ENCODE peak calls at places on chromosomes 7 and 10, in ten cellular contexts. M is PC-3, Y is cardiac muscle cell, C is stomach, Z is breast epithelium, U is mucosa of descending colon, I is small intestine, H is pancreas, P is NT2/D1, L is keratinocyte. E is an unnamed sample. For H3K4me1, the result is how much of the 10 kb centered on the place peaks cover.

GRCh38 chr10:95447733-95448132 is 113.4 kb downstream of the SORBS1 start:
- DNase-seq in Z (no peak), U (no peak), H (no peak), L (no peak), I (no peak), C (no peak), Y (no peak), M (no peak), P (no peak), E (no peak)

GRCh38 chr10:111872591-111872990 is 311.0 kb downstream of the GPAM start:
- DNase-seq in P (no peak), Y (no peak), M (no peak), U (no peak), I (peak), H (no peak), C (no peak), L (peak), Z (no peak), E (no peak)

GRCh38 chr7:129502708-129503685 is 666 bp downstream of the SMKR1 start:
- DNase-seq in Y (peak), P (no peak), U (no peak), Z (no peak), L (no peak), C (peak), I (no peak), H (no peak), M (no peak), E (no peak)

GRCh38 chr10:101766753-101767599 is 8.9 kb downstream of the FGF8 start:
- DNase-seq in L (no peak), H (no peak), M (no peak), Y (no peak), U (no peak), P (no peak), I (no peak), C (no peak), Z (no peak), E (no peak)

GRCh38 chr10:10532274-10532673 is 485.4 kb upstream of the CELF2 start:
- DNase-seq in L (no peak), Z (no peak), M (no peak), U (no peak), H (no peak), I (no peak), P (no peak), C (no peak), Y (peak), E (no peak)

GRCh38 chr10:80500572-80501380 is 36.9 kb upstream of the SH2D4B start:
- DNase-seq in M (no peak), Z (no peak), Y (no peak), C (peak), P (no peak), I (no peak), U (no peak), L (no peak), H (no peak), E (no peak)

GRCh38 chr10:20890009-20890408 is 7.1 kb downstream of the NEBL start:
- DNase-seq in Z (no peak), L (no peak), H (no peak), I (no peak), P (no peak), U (no peak), Y (peak), C (no peak), M (no peak), E (no peak)

GRCh38 chr10:86586516-86586915 is 64.9 kb upstream of the WAPL start:
- DNase-seq in Y (no peak), Z (no peak), H (no peak), M (peak), I (no peak), U (no peak), C (no peak), L (no peak), P (no peak), E (no peak)

GRCh38 chr7:111226800-111227199 is 135.9 kb downstream of the LRRN3 start:
- DNase-seq in P (no peak), H (no peak), L (no peak), I (no peak), Y (no peak), C (no peak), U (no peak), M (no peak), Z (no peak), E (no peak)

GRCh38 chr7:123860848-123861247 is 15.9 kb downstream of the HYAL4 start:
- DNase-seq in H (no peak), U (no peak), C (no peak), P (no peak), L (no peak), Z (no peak), M (no peak), I (no peak), Y (no peak), E (no peak)

GRCh38 chr10:108808228-108808627 is 1115.1 kb downstream of the XPNPEP1 start:
- DNase-seq in I (no peak), P (no peak), C (no peak), H (no peak), U (no peak), Y (no peak), L (no peak), M (no peak), Z (no peak), E (no peak)

GRCh38 chr7:66558660-66559465 is 69.8 kb upstream of the KCTD7 start:
- DNase-seq in Z (peak), I (no peak), M (peak), U (no peak), C (no peak), Y (no peak), L (no peak), P (no peak), H (no peak), E (no peak)

GRCh38 chr7:27520828-27521790 is 141.6 kb downstream of the HIBADH start:
- DNase-seq in M (no peak), L (no peak), C (peak), U (no peak), H (no peak), I (no peak), P (no peak), Z (no peak), Y (no peak), E (peak)

GRCh38 chr7:15607541-15608210 is 45.9 kb upstream of the AGMO start:
- DNase-seq in Y (no peak), L (no peak), I (no peak), U (no peak), C (no peak), P (no peak), H (no peak), Z (no peak), M (no peak), E (no peak)

GRCh38 chr10:122373713-122374112 is 795 bp upstream of the PLEKHA1 start:
- DNase-seq in I (no peak), L (no peak), Y (peak), H (no peak), C (no peak), M (peak), Z (no peak), U (no peak), P (no peak), E (peak)

GRCh38 chr7:35508623-35509400 is 186.1 kb downstream of the HERPUD2 start:
- DNase-seq in Y (no peak), L (no peak), P (no peak), H (no peak), I (no peak), U (no peak), C (no peak), Z (no peak), M (peak), E (no peak)

GRCh38 chr10:117363027-117363426 is 12.2 kb downstream of the PDZD8 start:
- DNase-seq in M (peak), I (no peak), P (no peak), Y (no peak), H (no peak), Z (no peak), C (no peak), L (no peak), U (no peak), E (no peak)

GRCh38 chr7:24469118-24469517 is 104.1 kb upstream of the PALS2 start:
- DNase-seq in M (no peak), Z (no peak), U (no peak), I (no peak), Y (no peak), P (no peak), C (no peak), H (no peak), L (no peak), E (no peak)

GRCh38 chr10:12543589-12543988 is 194.2 kb downstream of the CAMK1D start:
- DNase-seq in U (no peak), P (no peak), L (no peak), M (no peak), Z (no peak), I (no peak), C (no peak), H (no peak), Y (no peak), E (no peak)

GRCh38 chr7:150753826-150754603 is 16.8 kb downstream of the GIMAP5 start:
- DNase-seq in Y (peak), Z (no peak), L (no peak), M (peak), C (no peak), U (no peak), H (no peak), P (no peak), I (no peak), E (no peak)

GRCh38 chr10:3782456-3783312 is 2.3 kb downstream of the KLF6 start:
- DNase-seq in U (peak), C (peak), H (peak), P (no peak), I (peak), M (peak), Y (peak), Z (no peak), L (no peak), E (peak)

GRCh38 chr7:133853706-133854276 is 273.3 kb upstream of the LRGUK start:
- DNase-seq in M (peak), C (peak), I (peak), P (peak), U (no peak), L (peak), H (no peak), Z (peak), Y (peak), E (peak)

GRCh38 chr10:52525761-52526160 is 211.7 kb downstream of the DKK1 start:
- DNase-seq in Z (no peak), Y (no peak), P (no peak), C (no peak), H (no peak), M (peak), I (no peak), L (peak), U (no peak), E (no peak)

GRCh38 chr7:8190121-8190895 is 71.7 kb downstream of the ICA1 start:
- DNase-seq in M (peak), H (no peak), C (peak), L (no peak), U (no peak), Z (no peak), Y (peak), I (peak), P (peak), E (peak)

GRCh38 chr7:88184848-88185304 is 35.0 kb downstream of the SRI start:
- DNase-seq in Z (no peak), P (no peak), L (peak), C (no peak), U (no peak), M (peak), H (no peak), I (no peak), Y (no peak), E (no peak)

GRCh38 chr7:21507627-21508343 is 35.1 kb upstream of the DNAH11 start:
- DNase-seq in P (peak), H (no peak), M (peak), I (peak), U (no peak), C (peak), Y (peak), L (no peak), Z (no peak), E (peak)

GRCh38 chr7:142999793-143000192 is 27.1 kb downstream of the OR9A2 start:
- DNase-seq in C (no peak), Z (no peak), H (no peak), Y (no peak), L (no peak), I (peak), U (no peak), P (no peak), M (no peak), E (no peak)

GRCh38 chr7:95921543-95921942 is 149.2 kb downstream of the DYNC1I1 start:
- DNase-seq in I (no peak), L (no peak), M (peak), U (no peak), C (no peak), P (no peak), Y (no peak), Z (no peak), H (no peak), E (no peak)

GRCh38 chr10:84308481-84309304 is 19.7 kb upstream of the CCSER2 start:
- DNase-seq in C (peak), L (no peak), P (no peak), M (peak), Y (no peak), H (no peak), I (peak), U (no peak), Z (no peak), E (peak)

GRCh38 chr10:58516118-58516517 is 3.4 kb downstream of the BICC1 start:
- DNase-seq in U (no peak), Y (no peak), I (no peak), L (no peak), H (no peak), P (no peak), Z (no peak), C (no peak), M (peak), E (no peak)

GRCh38 chr10:58514102-58514472 is 1.4 kb downstream of the BICC1 start:
- DNase-seq in Z (no peak), M (peak), L (no peak), Y (no peak), H (no peak), P (no peak), C (no peak), I (no peak), U (no peak), E (no peak)

GRCh38 chr10:58517071-58517470 is 4.4 kb downstream of the BICC1 start:
- DNase-seq in H (no peak), C (no peak), P (no peak), M (peak), L (no peak), Y (no peak), I (no peak), Z (no peak), U (no peak), E (no peak)

GRCh38 chr10:58513189-58514101 is 773 bp downstream of the BICC1 start:
- DNase-seq in C (peak), L (no peak), H (peak), M (peak), Y (peak), P (no peak), Z (no peak), U (peak), I (no peak), E (peak)

GRCh38 chr10:58515296-58515956 is 2.8 kb downstream of the BICC1 start:
- DNase-seq in P (no peak), U (no peak), M (peak), Y (no peak), L (no peak), C (no peak), I (no peak), Z (no peak), H (no peak), E (no peak)
- H3K4me3 ChIP-seq in P (no peak), U (no peak), M (peak), Y (peak), L (no peak), C (peak), I (no peak), Z (peak), H (no peak), E (no peak)

DNA sequence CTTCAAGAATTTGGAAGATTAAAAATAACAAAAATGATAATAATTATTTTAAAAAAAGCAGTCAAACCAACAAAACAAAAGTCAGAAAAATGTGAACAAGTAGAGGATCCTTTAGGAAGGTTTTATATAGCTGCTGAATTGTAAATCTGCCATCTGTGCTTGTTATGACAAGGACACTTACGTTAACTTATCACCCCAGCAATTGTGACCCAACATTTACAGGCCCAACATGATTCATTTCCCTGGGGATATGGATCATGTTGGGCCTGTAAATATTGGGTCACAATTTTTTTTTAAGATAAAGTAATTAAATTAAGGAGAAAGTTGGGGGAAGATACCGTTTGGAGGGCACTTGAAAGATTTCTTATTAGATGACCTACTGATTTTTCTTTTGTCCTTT is 261.4 kb upstream of the HABP2 start:
- DNase-seq in Z (no peak), U (no peak), M (no peak), H (no peak), L (no peak), P (no peak), Y (no peak), C (no peak), I (no peak), E (no peak)
- H3K4me1 ChIP-seq in Z (under half), U (under half), M (under half), H (under half), L (under half), P (under half), Y (under half), C (under half), I (under half), E (under half)

DNA sequence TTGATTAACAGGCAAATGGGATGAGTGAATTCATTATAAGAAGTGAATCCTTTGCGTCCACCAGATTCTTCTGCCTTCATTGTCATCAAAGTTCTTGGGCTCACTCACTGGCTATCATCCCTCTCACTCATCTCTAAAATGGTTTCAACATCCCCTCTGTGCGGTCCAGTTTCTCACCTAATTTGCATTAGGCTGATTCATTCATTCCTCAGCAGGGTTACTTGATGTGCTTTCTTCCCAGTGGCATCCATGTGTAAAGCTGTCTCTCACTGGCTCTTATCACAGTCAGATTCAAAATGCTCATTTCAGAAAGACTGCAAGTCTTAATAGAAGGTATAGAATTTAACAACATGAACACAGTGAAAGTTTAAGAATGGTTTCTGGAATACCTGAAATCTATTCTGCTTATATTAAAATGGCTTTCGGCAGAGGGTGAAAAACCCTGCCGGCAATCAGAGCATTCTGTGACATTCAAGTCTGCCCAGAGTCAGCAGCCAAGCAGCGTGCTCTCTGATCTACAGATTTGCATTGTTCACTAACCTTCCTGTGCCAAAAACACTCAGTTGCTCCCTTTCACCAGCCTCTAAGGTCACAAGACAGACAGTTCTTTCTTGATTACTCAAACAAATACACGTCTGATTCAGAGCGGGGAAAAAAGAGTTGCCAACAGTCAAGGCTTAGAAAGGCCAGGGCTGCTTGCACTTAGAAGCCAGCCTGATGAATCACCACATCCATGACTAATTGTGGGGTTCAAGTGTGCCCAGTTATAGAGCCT is 106.7 kb downstream of the TES start:
- DNase-seq in I (peak), C (peak), H (peak), Y (no peak), U (no peak), Z (no peak), M (peak), L (peak), P (no peak), E (peak)
- H3K4me3 ChIP-seq in I (no peak), C (no peak), H (no peak), Y (no peak), U (no peak), Z (no peak), M (peak), L (no peak), P (no peak), E (no peak)

DNA sequence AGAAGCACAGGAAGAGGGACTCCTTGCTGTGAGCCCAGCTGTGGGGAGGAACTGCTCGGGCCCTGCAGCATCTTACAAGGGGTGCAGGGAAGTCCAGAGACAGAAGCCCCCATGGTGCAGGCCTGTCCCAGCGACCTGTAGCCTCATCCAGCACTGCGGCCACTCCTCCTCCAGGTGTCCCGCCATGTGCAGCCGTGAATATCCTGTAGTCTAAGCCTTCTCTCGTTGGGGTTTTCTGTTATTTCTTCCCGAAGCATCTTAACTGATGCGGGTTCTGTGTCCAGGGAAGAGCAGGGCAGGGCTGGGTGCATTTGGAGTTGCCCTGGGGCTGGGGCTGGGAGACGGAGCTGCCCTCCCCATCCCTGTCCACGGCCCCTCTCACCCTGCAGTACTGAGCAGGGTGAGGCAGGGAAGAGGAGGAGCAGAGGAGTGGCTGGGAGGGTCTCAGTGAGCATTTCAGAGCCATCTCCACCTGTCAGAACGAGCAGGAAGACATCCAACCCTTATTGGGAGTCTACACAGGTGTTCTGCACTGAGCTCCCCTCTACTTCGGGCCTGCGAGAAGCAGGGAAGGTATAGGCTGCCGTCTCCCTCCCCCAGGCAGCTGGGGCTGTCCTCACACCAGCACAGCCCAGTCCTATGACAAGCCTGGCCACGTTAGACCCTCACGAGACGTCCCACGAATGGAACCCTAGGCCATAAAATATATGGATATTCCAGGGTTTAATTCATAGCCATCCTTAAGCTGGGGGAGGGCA is 494.5 kb downstream of the DNAJB6 start:
- DNase-seq in H (no peak), P (no peak), I (no peak), L (no peak), U (no peak), Z (no peak), Y (no peak), M (no peak), C (no peak), E (no peak)
- H3K4me1 ChIP-seq in H (under half), P (under half), I (under half), L (under half), U (under half), Z (under half), Y (under half), M (under half), C (under half), E (under half)

GRCh38 chr7:140539466-140539865 is 60.2 kb upstream of the MKRN1 start:
- DNase-seq in Z (no peak), U (no peak), M (no peak), I (no peak), L (no peak), Y (no peak), H (no peak), P (no peak), C (no peak), E (no peak)
- H3K4me3 ChIP-seq in Z (no peak), U (no peak), M (no peak), I (no peak), L (no peak), Y (no peak), H (no peak), P (no peak), C (no peak), E (no peak)

DNA sequence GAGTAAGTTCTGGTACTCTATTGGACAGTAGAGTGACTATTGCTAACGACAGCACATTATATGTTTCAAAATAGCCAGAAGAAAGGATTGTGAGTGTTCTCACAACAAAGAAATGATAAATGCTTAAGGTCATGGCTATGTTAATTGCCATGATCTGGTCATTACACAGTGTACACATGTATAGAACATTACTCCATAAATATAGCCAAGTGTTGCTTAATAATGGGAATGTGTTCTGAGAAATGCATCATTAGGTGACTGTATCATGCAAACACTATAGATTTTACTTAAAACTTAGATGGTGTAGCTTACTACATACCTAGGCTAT is 19.6 kb downstream of the EPC1 start:
- DNase-seq in L (no peak), Y (no peak), H (no peak), P (no peak), U (no peak), C (no peak), M (no peak), Z (no peak), I (no peak), E (no peak)
- H3K4me1 ChIP-seq in L (under half), Y (under half), H (under half), P (under half), U (under half), C (under half), M (under half), Z (under half), I (under half), E (under half)

DNA sequence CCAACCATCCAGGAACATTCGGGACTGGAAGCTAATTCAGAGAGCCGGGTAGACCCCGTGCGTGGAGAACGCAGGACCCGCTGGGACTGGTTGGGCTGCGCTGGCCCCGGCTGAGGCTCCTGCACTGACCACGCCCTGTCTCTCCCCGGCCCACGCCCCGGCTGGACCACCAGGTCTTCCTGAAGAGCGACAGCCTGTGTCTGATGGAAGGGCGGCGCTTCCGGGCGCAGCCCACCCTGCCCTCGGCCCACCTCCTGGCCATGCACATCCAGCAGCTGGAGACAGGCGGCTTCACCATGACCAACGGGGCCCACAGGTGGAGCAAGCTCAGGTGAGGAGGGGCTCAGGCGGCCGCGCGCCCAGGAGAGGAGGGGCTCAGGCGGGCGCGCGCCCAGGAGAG is 10.2 kb upstream of the UTF1 start:
- DNase-seq in L (no peak), M (no peak), H (no peak), Y (no peak), P (no peak), C (no peak), U (no peak), Z (no peak), I (no peak), E (no peak)
- H3K4me3 ChIP-seq in L (no peak), M (no peak), H (no peak), Y (no peak), P (no peak), C (no peak), U (no peak), Z (no peak), I (no peak), E (no peak)